ENCODE peak calls at places on chromosomes 7 and 10, in seven cellular contexts. M is T47D, I is SK-N-SH, Q is H1, R is K562, X is HCT116, F is GM12878. D is an unnamed sample.

GRCh38 chr7:96861-97260 is 95.5 kb upstream of the FAM20C start:
- DNase-seq in M (no peak), I (no peak), Q (peak), R (no peak), X (no peak), F (no peak), D (no peak)

GRCh38 chr7:2004841-2005351 is 227.8 kb downstream of the MAD1L1 start:
- DNase-seq in M (no peak), I (no peak), Q (no peak), R (no peak), X (no peak), F (no peak), D (no peak)

GRCh38 chr10:110357252-110357780 is 52.6 kb upstream of the SMNDC1 start:
- DNase-seq in M (no peak), I (no peak), Q (no peak), R (no peak), X (peak), F (peak), D (peak)

GRCh38 chr10:132463333-132464255 is 66.6 kb downstream of the PWWP2B start:
- DNase-seq in M (peak), I (no peak), Q (no peak), R (no peak), X (no peak), F (no peak), D (no peak)

GRCh38 chr7:50262916-50263690 is 41.4 kb upstream of the IKZF1 start:
- DNase-seq in M (no peak), I (no peak), Q (no peak), R (no peak), X (no peak), F (no peak), D (no peak)

GRCh38 chr7:112140600-112140999 is 65.6 kb downstream of the DOCK4 start:
- DNase-seq in M (no peak), I (no peak), Q (no peak), R (no peak), X (no peak), F (no peak), D (no peak)

GRCh38 chr10:129888784-129889616 is 75.1 kb downstream of the EBF3 start:
- DNase-seq in M (peak), I (peak), Q (peak), R (peak), X (no peak), F (no peak), D (no peak)

GRCh38 chr10:113610636-113611601 is 52.9 kb downstream of the NRAP start:
- DNase-seq in M (no peak), I (no peak), Q (no peak), R (no peak), X (no peak), F (no peak), D (no peak)

GRCh38 chr7:22874904-22875303 is 52.3 kb upstream of the TOMM7 start:
- DNase-seq in M (no peak), I (no peak), Q (no peak), R (no peak), X (no peak), F (no peak), D (no peak)

GRCh38 chr10:110356628-110357245 is 52.0 kb upstream of the SMNDC1 start:
- DNase-seq in M (peak), I (no peak), Q (no peak), R (peak), X (peak), F (peak), D (no peak)

GRCh38 chr7:101171442-101171837 is 6.1 kb upstream of the VGF start:
- DNase-seq in M (peak), I (peak), Q (no peak), R (no peak), X (no peak), F (no peak), D (no peak)

GRCh38 chr7:108613949-108614381 is 44.3 kb downstream of the DNAJB9 start:
- DNase-seq in M (no peak), I (no peak), Q (no peak), R (no peak), X (no peak), F (no peak), D (peak)

GRCh38 chr10:69800109-69800508 is 1.6 kb upstream of the COL13A1 start:
- DNase-seq in M (peak), I (peak), Q (no peak), R (peak), X (peak), F (no peak), D (peak)

GRCh38 chr7:7416031-7416968 is 119.4 kb downstream of the COL28A1 start:
- DNase-seq in M (peak), I (no peak), Q (no peak), R (no peak), X (no peak), F (no peak), D (no peak)

GRCh38 chr7:4845740-4846142 is 16.1 kb downstream of the PAPOLB start:
- DNase-seq in M (no peak), I (peak), Q (peak), R (peak), X (no peak), F (no peak), D (no peak)

GRCh38 chr10:37679465-37679864 is 177.9 kb downstream of the ZNF248 start:
- DNase-seq in M (no peak), I (no peak), Q (no peak), R (no peak), X (no peak), F (no peak), D (no peak)

GRCh38 chr10:31820794-31821369 is 107.7 kb downstream of the ARHGAP12 start:
- DNase-seq in M (no peak), I (no peak), Q (no peak), R (no peak), X (no peak), F (no peak), D (no peak)

GRCh38 chr7:123183431-123183830 is 16.3 kb downstream of the SLC13A1 start:
- DNase-seq in M (no peak), I (no peak), Q (no peak), R (no peak), X (no peak), F (no peak), D (no peak)

GRCh38 chr10:113753020-113753692 is 1.7 kb downstream of the PLEKHS1 start:
- DNase-seq in M (peak), I (peak), Q (no peak), R (no peak), X (no peak), F (no peak), D (no peak)

GRCh38 chr7:98215561-98216495 is 4.6 kb downstream of the BHLHA15 start:
- DNase-seq in M (no peak), I (no peak), Q (no peak), R (no peak), X (no peak), F (no peak), D (no peak)

GRCh38 chr10:75530337-75530736 is 98.9 kb downstream of the LRMDA start:
- DNase-seq in M (no peak), I (no peak), Q (no peak), R (no peak), X (no peak), F (no peak), D (no peak)

GRCh38 chr10:44192435-44192834 is 192.5 kb downstream of the CXCL12 start:
- DNase-seq in M (no peak), I (no peak), Q (no peak), R (no peak), X (no peak), F (no peak), D (no peak)

GRCh38 chr7:8176370-8177081 is 85.4 kb downstream of the ICA1 start:
- DNase-seq in M (no peak), I (no peak), Q (no peak), R (no peak), X (no peak), F (peak), D (no peak)

DNA sequence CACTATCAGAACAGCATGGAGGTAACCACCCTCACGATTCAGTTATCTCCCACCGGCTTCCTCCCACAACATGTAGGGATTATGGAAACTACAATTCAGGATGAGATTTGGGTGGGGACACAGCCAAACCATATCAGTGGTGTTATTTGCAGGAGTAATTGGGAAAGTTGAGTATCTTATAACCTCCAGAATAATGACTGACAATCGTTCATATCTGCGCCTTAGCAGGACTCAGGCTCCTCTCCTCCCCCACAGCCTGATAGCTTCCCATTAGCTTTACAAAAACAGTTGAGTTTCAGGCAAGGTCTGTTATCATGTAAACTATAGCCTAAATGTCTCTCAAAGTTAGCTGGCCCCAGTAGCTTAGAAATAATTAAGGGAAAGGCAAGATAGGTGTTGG is 3.4 kb upstream of the ERCC6 start:
- DNase-seq in M (no peak), I (no peak), Q (no peak), R (no peak), X (no peak), F (no peak), D (no peak)
- TF ChIP-seq JUND in M (no peak), I (no peak), Q (no peak), R (no peak), X (no peak), F (no peak), D (no peak)

GRCh38 chr7:118214051-118214832 is 10.3 kb upstream of the ANKRD7 start:
- DNase-seq in M (no peak), I (peak), Q (no peak), R (no peak), X (no peak), F (peak), D (no peak)
- TF ChIP-seq JUND in M (no peak), I (no peak), Q (no peak), R (no peak), X (no peak), F (no peak), D (no peak)

DNA sequence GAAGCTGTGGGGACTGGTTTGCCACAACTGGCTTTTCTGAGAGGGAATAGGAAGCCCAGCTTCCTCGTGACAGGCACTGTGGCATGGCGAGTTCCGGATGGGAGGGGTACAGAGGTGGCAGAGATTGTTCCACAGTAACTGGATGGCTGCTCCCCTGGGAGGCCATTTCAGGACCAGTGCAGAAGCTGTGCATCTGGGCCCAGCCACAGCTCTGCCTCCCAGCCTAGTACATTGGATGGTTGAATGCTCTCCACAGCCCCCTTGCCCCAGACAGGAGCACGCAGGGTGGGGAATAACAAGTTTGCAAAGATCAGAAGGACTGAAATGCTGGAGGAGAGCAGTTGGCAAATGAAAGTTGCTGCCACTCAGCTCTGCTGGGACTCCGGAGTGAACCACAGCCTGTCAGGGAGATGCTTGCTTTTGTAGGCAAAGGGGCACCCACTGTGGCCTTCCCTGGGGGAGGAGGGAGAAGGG is 51.7 kb downstream of the GSDME start:
- DNase-seq in M (no peak), I (no peak), Q (no peak), R (no peak), X (no peak), F (no peak), D (no peak)
- TF ChIP-seq JUND in M (no peak), I (no peak), Q (no peak), R (no peak), X (no peak), F (no peak), D (no peak)

GRCh38 chr10:83544049-83544448 is 595.3 kb upstream of the GHITM start:
- DNase-seq in M (no peak), I (no peak), Q (no peak), R (no peak), X (no peak), F (no peak), D (no peak)
- TF ChIP-seq JUND in M (no peak), I (no peak), Q (no peak), R (no peak), X (no peak), F (no peak), D (no peak)

DNA sequence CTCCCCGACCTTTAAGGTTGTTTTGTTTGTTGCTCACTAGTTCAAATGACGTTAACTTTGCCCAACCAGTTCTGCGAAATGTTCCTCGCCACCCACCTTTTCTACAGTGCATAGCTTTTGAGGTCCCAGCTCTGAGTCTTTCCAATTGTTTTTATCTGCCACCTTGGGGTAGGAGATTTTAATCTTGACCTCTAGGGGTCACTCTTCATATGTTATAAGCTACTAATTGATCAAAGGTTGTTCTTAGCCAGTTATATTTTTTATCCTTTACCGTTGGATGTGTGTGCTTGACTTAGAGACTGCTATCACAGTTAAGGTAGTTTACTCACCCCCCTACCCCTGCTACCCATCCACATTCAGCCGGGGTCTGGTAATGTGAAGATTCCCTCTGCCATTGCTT is 372.4 kb downstream of the SUGCT start:
- DNase-seq in M (no peak), I (no peak), Q (no peak), R (peak), X (no peak), F (no peak), D (peak)
- TF ChIP-seq JUND in M (no peak), I (no peak), Q (no peak), R (no peak), X (no peak), F (no peak), D (no peak)

DNA sequence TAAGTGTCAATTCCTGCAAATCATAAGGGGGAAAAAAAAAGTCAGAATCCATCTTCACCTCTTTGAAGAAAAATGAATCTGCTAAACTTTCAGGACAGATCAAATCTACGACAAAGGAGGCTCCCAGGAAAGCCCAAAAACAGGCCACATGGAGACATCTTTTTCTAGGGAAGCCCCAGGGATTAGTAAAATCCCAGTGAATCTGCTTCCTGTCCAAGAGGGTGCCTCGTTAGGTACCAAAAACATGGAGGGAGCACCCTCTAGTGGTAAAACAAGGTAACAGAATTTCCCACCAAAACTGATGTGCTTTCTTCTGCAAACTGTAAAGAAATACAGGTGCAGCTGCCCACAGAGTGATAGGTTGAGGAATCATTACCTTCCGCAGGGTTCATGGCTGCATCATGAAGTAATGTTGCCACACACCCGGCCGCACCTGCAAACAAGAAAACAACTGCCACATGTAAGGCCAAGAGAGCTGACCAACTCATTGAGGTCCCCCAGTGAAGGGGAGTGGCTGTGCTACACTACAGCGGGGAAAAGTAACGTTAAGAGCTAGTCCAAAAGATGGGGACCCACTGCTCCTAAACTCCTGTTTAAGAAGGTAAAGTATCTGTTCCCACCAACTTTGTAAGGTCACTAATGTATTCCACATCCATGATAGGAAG is 7.9 kb downstream of the SLC25A28 start:
- DNase-seq in M (peak), I (peak), Q (no peak), R (peak), X (peak), F (no peak), D (peak)
- TF ChIP-seq JUND in M (no peak), I (no peak), Q (no peak), R (no peak), X (no peak), F (no peak), D (no peak)

DNA sequence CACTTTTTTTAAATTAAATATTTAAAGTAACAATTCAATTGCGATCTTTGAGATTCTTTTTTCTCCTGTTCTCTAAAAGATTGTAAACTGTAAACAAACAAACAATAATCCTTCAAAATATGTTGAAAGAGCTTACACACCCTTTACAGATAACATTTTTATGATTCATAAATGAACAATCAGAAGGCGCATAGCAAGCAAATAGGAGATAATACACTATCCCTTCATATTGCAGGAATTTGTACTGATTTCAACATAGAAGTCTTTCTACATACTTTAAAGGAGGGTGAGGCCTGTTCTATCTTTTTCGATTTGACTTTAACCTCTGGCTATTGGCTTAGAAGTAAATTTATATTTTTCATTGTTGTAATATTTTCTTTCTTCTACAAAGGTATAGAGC is 57.2 kb downstream of the TFEC start:
- DNase-seq in M (no peak), I (no peak), Q (no peak), R (no peak), X (no peak), F (no peak), D (no peak)
- TF ChIP-seq JUND in M (no peak), I (no peak), Q (no peak), R (no peak), X (no peak), F (no peak), D (no peak)

GRCh38 chr7:133873631-133874030 is 253.5 kb upstream of the LRGUK start:
- DNase-seq in M (no peak), I (no peak), Q (no peak), R (no peak), X (no peak), F (no peak), D (no peak)
- TF ChIP-seq JUND in M (no peak), I (no peak), Q (no peak), R (no peak), X (no peak), F (no peak), D (no peak)

DNA sequence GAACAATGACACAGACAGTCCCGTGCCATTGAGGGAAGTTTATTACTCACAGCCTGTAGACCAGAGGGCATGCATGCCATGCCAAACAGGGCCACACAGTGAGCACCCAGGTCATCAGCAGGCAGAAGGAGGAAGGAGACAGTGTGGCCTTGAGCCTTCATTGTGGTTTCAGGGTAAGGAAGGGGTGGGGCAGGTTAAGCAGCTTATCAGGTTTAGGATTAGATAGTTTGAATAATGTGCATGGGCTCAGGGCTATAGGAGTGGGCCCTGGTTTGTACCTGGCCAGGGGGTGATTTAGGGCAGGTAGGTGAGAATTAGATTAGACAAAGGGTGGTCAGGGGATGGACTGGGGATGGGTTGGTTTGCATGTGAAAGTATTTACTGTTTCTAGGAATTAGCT is 67.9 kb downstream of the ADCY1 start:
- DNase-seq in M (no peak), I (no peak), Q (no peak), R (no peak), X (no peak), F (no peak), D (no peak)
- TF ChIP-seq JUND in M (no peak), I (no peak), Q (no peak), R (no peak), X (no peak), F (no peak), D (no peak)

GRCh38 chr7:157613575-157614322 is 276.9 kb downstream of the DNAJB6 start:
- DNase-seq in M (no peak), I (no peak), Q (no peak), R (no peak), X (no peak), F (no peak), D (no peak)
- TF ChIP-seq JUND in M (no peak), I (no peak), Q (no peak), R (no peak), X (no peak), F (no peak), D (no peak)